ENCODE peak calls at places on chromosomes 2 and 18, in five cellular contexts. N is right atrium auricular region, V is heart left ventricle, Q is sigmoid colon, T is OCI-LY7. L is an unnamed sample.

GRCh38 chr2:43519711-43520221 is 76.1 kb downstream of the THADA start:
- DNase-seq in N (no peak), V (no peak), Q (no peak), T (no peak), L (no peak)

GRCh38 chr2:80303006-80303741 is 1.4 kb downstream of the LRRTM1 start:
- DNase-seq in N (no peak), V (no peak), Q (no peak), T (no peak), L (no peak)

GRCh38 chr2:207283356-207283755 is 117.6 kb upstream of the KLF7 start:
- DNase-seq in N (peak; percentile 63), V (peak; percentile 16), Q (peak; percentile 69), T (no peak), L (no peak)

GRCh38 chr2:121832372-121832771 is 76.9 kb downstream of the TSN start:
- DNase-seq in N (no peak), V (peak; percentile 38), Q (no peak), T (no peak), L (no peak)

GRCh38 chr2:229713371-229714079 is 830 bp downstream of the DNER start:
- DNase-seq in N (no peak), V (peak; percentile 8), Q (no peak), T (no peak), L (no peak)

GRCh38 chr2:206084468-206084869 is 1.5 kb downstream of the INO80D start:
- DNase-seq in N (peak; percentile 77), V (peak; percentile 84), Q (peak; percentile 91), T (peak; percentile 23), L (peak; percentile 86)

GRCh38 chr2:38731684-38732221 is 19.4 kb downstream of the SRSF7 start:
- DNase-seq in N (peak; percentile 58), V (no peak), Q (no peak), T (no peak), L (no peak)

GRCh38 chr2:184530239-184530638 is 68.1 kb upstream of the ZNF804A start:
- DNase-seq in N (no peak), V (no peak), Q (no peak), T (no peak), L (no peak)

GRCh38 chr2:128385365-128385764 is 66.7 kb upstream of the HS6ST1 start:
- DNase-seq in N (no peak), V (no peak), Q (peak; percentile 34), T (no peak), L (peak; percentile 56)

GRCh38 chr2:197576631-197577030 is 60.8 kb downstream of the MOB4 start:
- DNase-seq in N (peak; percentile 65), V (no peak), Q (no peak), T (no peak), L (no peak)

GRCh38 chr2:195270466-195270865 is 386.6 kb upstream of the SLC39A10 start:
- DNase-seq in N (no peak), V (no peak), Q (no peak), T (no peak), L (no peak)

GRCh38 chr2:109558076-109558882 is 55.5 kb downstream of the SEPTIN10 start:
- DNase-seq in N (no peak), V (no peak), Q (no peak), T (no peak), L (no peak)

GRCh38 chr2:220779918-220780317 is 792.2 kb downstream of the EPHA4 start:
- DNase-seq in N (no peak), V (no peak), Q (no peak), T (no peak), L (no peak)

GRCh38 chr2:128321421-128321775 is 2.7 kb upstream of the HS6ST1 start:
- DNase-seq in N (peak; percentile 60), V (no peak), Q (peak; percentile 68), T (no peak), L (peak; percentile 79)

GRCh38 chr2:95025406-95026319 is at the start of gene MAL:
- DNase-seq in N (no peak), V (no peak), Q (no peak), T (no peak), L (no peak)

GRCh38 chr18:79452991-79453645 is 57.4 kb downstream of the NFATC1 start:
- DNase-seq in N (no peak), V (no peak), Q (no peak), T (no peak), L (no peak)

GRCh38 chr2:113077921-113078320 is 10.2 kb downstream of the IL1F10 start:
- DNase-seq in N (no peak), V (no peak), Q (no peak), T (no peak), L (no peak)

GRCh38 chr2:137969418-137969765 is 5.1 kb downstream of the HNMT start:
- DNase-seq in N (no peak), V (peak; percentile 43), Q (no peak), T (no peak), L (no peak)

GRCh38 chr2:16537347-16537746 is 128.3 kb downstream of the CYRIA start:
- DNase-seq in N (no peak), V (no peak), Q (no peak), T (no peak), L (no peak)

GRCh38 chr2:12221583-12221982 is 475.2 kb downstream of the LPIN1 start:
- DNase-seq in N (no peak), V (no peak), Q (no peak), T (no peak), L (no peak)

GRCh38 chr2:181850914-181851560 is 40.5 kb upstream of the ITPRID2 start:
- DNase-seq in N (no peak), V (no peak), Q (no peak), T (no peak), L (no peak)

GRCh38 chr2:142472382-142472781 is 341.6 kb upstream of the LRP1B start:
- DNase-seq in N (no peak), V (no peak), Q (no peak), T (no peak), L (no peak)

GRCh38 chr18:69647695-69648094 is 247.0 kb downstream of the DOK6 start:
- DNase-seq in N (no peak), V (no peak), Q (no peak), T (no peak), L (no peak)

GRCh38 chr18:36697905-36698304 is 130.9 kb downstream of the TPGS2 start:
- DNase-seq in N (no peak), V (no peak), Q (no peak), T (no peak), L (no peak)

GRCh38 chr18:23487738-23488625 is 15.3 kb upstream of the RMC1 start:
- DNase-seq in N (no peak), V (no peak), Q (no peak), T (peak; percentile 33), L (no peak)

GRCh38 chr2:85588218-85589044 is 4.2 kb downstream of the VAMP5 start:
- DNase-seq in N (no peak), V (no peak), Q (no peak), T (no peak), L (no peak)
- H3K4me3 ChIP-seq in N (no peak overlapping the region), V (no peak overlapping the region), Q (no peak overlapping the region), T (no peak overlapping the region), L (no peak overlapping the region)

GRCh38 chr18:3773303-3773702 is 323.3 kb downstream of the TGIF1 start:
- DNase-seq in N (no peak), V (no peak), Q (no peak), T (no peak), L (no peak)
- H3K27ac ChIP-seq in N (no peak overlapping the region), V (no peak overlapping the region), Q (no peak overlapping the region), T (no peak overlapping the region), L (no peak overlapping the region)

DNA sequence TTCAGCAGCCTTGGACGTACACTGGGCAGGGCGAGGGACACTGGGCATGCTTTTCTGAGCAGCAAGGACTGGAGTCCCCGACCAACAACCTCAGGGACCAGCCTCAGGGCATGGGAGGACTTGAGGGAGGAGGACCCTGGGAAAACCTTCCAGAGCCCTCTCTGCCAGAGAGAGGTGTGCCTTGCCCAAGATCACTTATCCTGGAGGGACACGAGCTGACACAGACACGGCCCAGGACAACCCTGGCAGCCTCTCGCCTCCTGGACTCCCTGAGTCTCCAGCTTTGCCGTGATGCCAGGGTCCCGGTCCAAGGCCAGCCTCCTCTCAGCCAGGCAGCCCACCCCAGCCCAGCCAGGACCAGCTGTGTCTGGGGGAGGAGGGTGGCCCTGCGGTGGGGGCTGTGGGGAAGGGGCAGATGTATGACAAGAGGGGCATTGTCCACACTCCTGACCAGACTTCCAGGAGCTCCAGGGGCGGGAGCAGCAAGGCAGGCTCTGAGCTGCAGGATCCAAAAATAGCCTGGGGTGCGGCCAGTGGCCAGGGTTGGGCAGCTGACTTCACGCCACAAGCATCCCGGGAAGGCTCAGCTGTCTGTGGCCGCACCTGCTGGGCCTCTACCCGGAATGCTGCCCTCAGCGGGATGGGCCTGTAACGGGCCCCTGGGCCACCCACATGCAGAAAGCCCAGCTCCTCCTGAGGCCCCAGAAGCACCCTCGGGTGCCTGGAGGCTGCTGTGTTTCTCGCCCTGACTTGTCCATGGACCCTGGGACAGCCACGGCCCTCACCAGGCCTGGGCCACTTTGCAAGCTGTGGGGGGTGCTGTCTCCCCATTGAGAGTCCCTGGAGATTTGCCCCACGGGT is 65.5 kb upstream of the GPC1 start:
- DNase-seq in N (peak; percentile 76), V (peak; percentile 86), Q (peak; percentile 86), T (no peak), L (peak; percentile 91)
- TF ChIP-seq CTCF in N (no peak), V (no peak), Q (no peak), T (no peak), L (no peak)

GRCh38 chr18:76476665-76477561 is 18.1 kb downstream of the ZNF516 start:
- DNase-seq in N (peak; percentile 54), V (no peak), Q (no peak), T (no peak), L (peak; percentile 28)
- H3K4me3 ChIP-seq in N (peak overlapping the region; percentile 12), V (no peak overlapping the region), Q (peak overlapping the region; percentile 29), T (no peak overlapping the region), L (peak overlapping the region; percentile 62)

DNA sequence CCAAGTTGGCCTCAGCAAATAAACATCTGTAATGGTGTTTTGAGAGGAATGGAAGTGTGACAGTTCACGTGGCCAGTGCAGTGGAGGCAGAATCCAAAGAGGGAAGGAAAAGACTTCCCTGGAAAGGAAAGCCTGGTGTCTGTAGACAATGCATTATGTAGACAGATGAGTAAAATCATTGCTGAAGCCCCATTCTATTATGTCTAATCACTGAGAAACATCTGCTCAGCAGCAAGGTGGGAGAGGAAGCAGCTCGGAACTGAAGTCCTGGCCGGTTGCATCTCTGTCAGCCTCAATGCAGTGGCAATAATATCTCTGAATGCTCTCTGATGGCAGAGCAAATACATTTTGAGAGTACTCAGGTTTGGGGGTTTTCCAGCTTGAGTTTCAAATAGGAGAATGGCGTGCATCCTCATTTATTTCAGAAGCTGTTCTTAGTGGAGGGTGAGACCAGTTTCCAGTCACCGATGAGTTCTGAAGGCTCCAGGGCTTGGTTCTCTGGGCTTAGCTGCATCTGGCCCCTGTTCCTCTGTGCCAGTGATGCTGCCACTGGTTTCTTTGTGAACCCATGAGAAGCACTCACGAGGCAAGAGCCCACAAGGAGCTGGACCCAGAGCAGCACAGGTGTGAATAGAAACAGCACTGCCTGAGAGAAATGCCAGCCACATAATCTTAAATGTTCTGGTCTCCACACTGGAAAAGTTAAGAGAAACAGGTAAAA is 63.3 kb downstream of the RPIA start:
- DNase-seq in N (no peak), V (no peak), Q (no peak), T (peak; percentile 70), L (no peak)
- H3K27ac ChIP-seq in N (no peak overlapping the region), V (no peak overlapping the region), Q (no peak overlapping the region), T (peak overlapping the region; percentile 96), L (no peak overlapping the region)